ENCODE peak calls at places on chromosome 14, in six cellular contexts. I is GM12878, G is K562, D is HepG2, Y is HCT116, L is H1. X is an unnamed sample.

GRCh38 chr14:61234215-61234916 is 46.8 kb downstream of the TMEM30B start:
- DNase-seq in D (no peak), G (no peak), L (no peak), Y (no peak), I (no peak), X (no peak)

GRCh38 chr14:58805605-58806358 is 168.0 kb downstream of the DACT1 start:
- DNase-seq in Y (no peak), G (no peak), L (no peak), D (no peak), I (no peak), X (no peak)

GRCh38 chr14:67551123-67551522 is 18.0 kb downstream of the PLEKHH1 start:
- DNase-seq in I (no peak), D (no peak), G (no peak), Y (no peak), L (no peak), X (no peak)

GRCh38 chr14:85987292-85987691 is 457.3 kb downstream of the FLRT2 start:
- DNase-seq in L (no peak), Y (no peak), G (no peak), I (no peak), D (no peak), X (no peak)

GRCh38 chr14:104870368-104871144 is 5.5 kb downstream of the CEP170B start:
- DNase-seq in Y (no peak), D (peak), G (peak), I (no peak), L (no peak), X (peak)

GRCh38 chr14:105859717-105860614 is 333.6 kb downstream of the TMEM121 start:
- DNase-seq in Y (no peak), I (no peak), L (no peak), D (no peak), G (no peak), X (no peak)

GRCh38 chr14:76090611-76091010 is 61.1 kb upstream of the GPATCH2L start:
- DNase-seq in Y (no peak), D (no peak), I (no peak), G (no peak), L (no peak), X (no peak)

GRCh38 chr14:105156414-105157375 is 11.9 kb downstream of the JAG2 start:
- DNase-seq in I (no peak), L (no peak), Y (no peak), G (no peak), D (no peak), X (no peak)

GRCh38 chr14:61388173-61388975 is 67.0 kb downstream of the PRKCH start:
- DNase-seq in G (no peak), I (peak), Y (peak), D (no peak), L (no peak), X (no peak)

GRCh38 chr14:103801459-103801858 is 45.9 kb downstream of the PPP1R13B start:
- DNase-seq in D (peak), G (no peak), Y (no peak), L (no peak), I (no peak), X (no peak)

GRCh38 chr14:60163741-60164140 is 1.5 kb downstream of the DHRS7 start:
- DNase-seq in Y (no peak), G (no peak), L (no peak), I (no peak), D (no peak), X (no peak)

GRCh38 chr14:104107101-104107581 is 21.6 kb downstream of the ASPG start:
- DNase-seq in D (no peak), I (no peak), Y (no peak), L (no peak), G (no peak), X (no peak)

GRCh38 chr14:70856851-70857498 is 47.7 kb upstream of the MAP3K9 start:
- DNase-seq in G (no peak), Y (no peak), D (no peak), I (no peak), L (no peak), X (no peak)

GRCh38 chr14:96177766-96178377 is 26.8 kb upstream of the BDKRB2 start:
- DNase-seq in Y (no peak), L (no peak), D (no peak), G (no peak), I (no peak), X (no peak)

GRCh38 chr14:35821546-35822411 is 4.4 kb upstream of the BRMS1L start:
- DNase-seq in D (peak), L (no peak), G (peak), I (no peak), Y (peak), X (peak)

GRCh38 chr14:37970696-37971095 is 237.0 kb upstream of the SSTR1 start:
- DNase-seq in G (no peak), Y (no peak), L (no peak), D (no peak), I (no peak), X (no peak)

GRCh38 chr14:48325486-48325885 is 650.1 kb upstream of the MDGA2 start:
- DNase-seq in L (no peak), Y (no peak), G (no peak), D (no peak), I (no peak), X (no peak)

GRCh38 chr14:36477266-36477665 is 42.8 kb downstream of the NKX2-1 start:
- DNase-seq in Y (no peak), I (no peak), D (no peak), G (no peak), L (no peak), X (no peak)

GRCh38 chr14:68203871-68204270 is 384.3 kb downstream of the RAD51B start:
- DNase-seq in I (no peak), Y (no peak), D (no peak), L (no peak), G (no peak), X (no peak)

GRCh38 chr14:85587152-85587697 is 57.3 kb downstream of the FLRT2 start:
- DNase-seq in D (no peak), G (no peak), L (no peak), Y (no peak), I (no peak), X (no peak)

GRCh38 chr14:92613008-92613658 is 99.6 kb downstream of the RIN3 start:
- DNase-seq in D (peak), G (peak), L (peak), I (no peak), Y (no peak), X (peak)

GRCh38 chr14:39581474-39581873 is 149.2 kb upstream of the FBXO33 start:
- DNase-seq in D (no peak), Y (no peak), L (no peak), I (no peak), G (no peak), X (no peak)

GRCh38 chr14:96001866-96002510 is 37.2 kb upstream of the C14orf132 start:
- DNase-seq in D (no peak), I (no peak), G (no peak), L (no peak), Y (no peak), X (no peak)

GRCh38 chr14:70884595-70885342 is 22.5 kb upstream of the PCNX1 start:
- DNase-seq in D (no peak), L (no peak), G (peak), Y (no peak), I (no peak), X (no peak)

GRCh38 chr14:64704145-64704742 is at the start of gene PLEKHG3:
- DNase-seq in D (peak), Y (no peak), I (no peak), L (no peak), G (peak), X (peak)

GRCh38 chr14:65333926-65334687 is 78.4 kb upstream of the FUT8 start:
- DNase-seq in I (no peak), G (no peak), Y (no peak), L (no peak), D (no peak), X (no peak)

GRCh38 chr14:65750906-65751305 is 338.4 kb downstream of the FUT8 start:
- DNase-seq in I (no peak), D (no peak), G (no peak), L (no peak), Y (no peak), X (no peak)

GRCh38 chr14:75234173-75234855 is 44.3 kb upstream of the FOS start:
- DNase-seq in L (no peak), D (peak), G (peak), I (no peak), Y (peak), X (no peak)

GRCh38 chr14:56299306-56299984 is 181.2 kb downstream of the PELI2 start:
- DNase-seq in I (no peak), G (no peak), D (no peak), Y (no peak), L (no peak), X (no peak)

GRCh38 chr14:20413785-20414117 is 450 bp upstream of the TEP1 start:
- DNase-seq in L (no peak), G (no peak), Y (no peak), D (no peak), I (no peak), X (no peak)

GRCh38 chr14:104512771-104513640 is 66.6 kb upstream of the C14orf180 start:
- DNase-seq in D (no peak), G (no peak), I (no peak), Y (no peak), L (no peak), X (no peak)

GRCh38 chr14:67835596-67835995 is 16.0 kb downstream of the RAD51B start:
- DNase-seq in G (no peak), I (no peak), Y (no peak), L (no peak), D (peak), X (no peak)

GRCh38 chr14:106883218-106883692 is 1356.9 kb downstream of the TMEM121 start:
- DNase-seq in Y (no peak), I (no peak), D (peak), G (peak), L (no peak), X (peak)

GRCh38 chr14:101887219-101887618 is 77.2 kb upstream of the DYNC1H1 start:
- DNase-seq in I (no peak), Y (no peak), D (no peak), G (no peak), L (no peak), X (no peak)

GRCh38 chr14:101882141-101882935 is 82.0 kb upstream of the DYNC1H1 start:
- DNase-seq in G (no peak), I (no peak), D (no peak), L (no peak), Y (no peak), X (no peak)

GRCh38 chr14:101881426-101881825 is 82.9 kb upstream of the DYNC1H1 start:
- DNase-seq in Y (no peak), G (no peak), L (no peak), D (no peak), I (no peak), X (no peak)

GRCh38 chr14:101885254-101885576 is 79.2 kb upstream of the DYNC1H1 start:
- DNase-seq in Y (no peak), G (no peak), I (no peak), D (no peak), L (no peak), X (no peak)

GRCh38 chr14:101884537-101885253 is 79.7 kb upstream of the DYNC1H1 start:
- DNase-seq in I (no peak), Y (no peak), D (no peak), L (no peak), G (peak), X (no peak)
- H3K4me3 ChIP-seq in I (no peak), Y (no peak), D (no peak), L (no peak), G (no peak), X (peak)

GRCh38 chr14:34160619-34161018 is 209.7 kb upstream of the EGLN3 start:
- DNase-seq in L (no peak), G (no peak), D (no peak), I (no peak), Y (no peak), X (no peak)

GRCh38 chr14:34161351-34162169 is 210.7 kb upstream of the EGLN3 start:
- DNase-seq in L (no peak), G (no peak), D (no peak), Y (no peak), I (no peak), X (no peak)

GRCh38 chr14:34157642-34158041 is 206.8 kb upstream of the EGLN3 start:
- DNase-seq in L (no peak), I (no peak), Y (no peak), G (no peak), D (no peak), X (no peak)
- TF ChIP-seq JUND in L (no peak), I (no peak), Y (no peak), G (no peak), D (no peak), X (no peak)

DNA sequence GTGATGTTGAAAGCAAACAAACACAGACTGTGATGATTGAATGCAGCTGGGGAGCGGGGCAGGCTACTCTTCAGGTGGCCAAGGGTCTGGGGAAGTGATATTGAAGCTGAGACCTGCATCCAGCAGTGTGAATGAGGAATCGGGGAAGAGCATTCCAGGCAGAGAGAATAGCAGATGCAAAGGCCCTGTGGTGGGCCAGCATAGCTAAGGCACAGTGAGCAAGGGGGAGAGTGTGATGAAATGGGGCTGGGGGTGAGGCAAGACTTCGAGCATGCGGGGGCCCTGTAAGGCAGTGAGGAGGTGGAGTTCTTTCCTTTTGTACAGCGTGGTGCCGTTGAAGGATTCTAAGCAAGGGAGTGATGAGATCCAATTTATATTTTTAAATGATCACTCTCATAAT is 77.4 kb downstream of the KCNK13 start:
- DNase-seq in I (no peak), G (no peak), L (no peak), D (no peak), Y (no peak), X (no peak)
- H3K4me3 ChIP-seq in I (no peak), G (no peak), L (no peak), D (no peak), Y (no peak), X (no peak)

DNA sequence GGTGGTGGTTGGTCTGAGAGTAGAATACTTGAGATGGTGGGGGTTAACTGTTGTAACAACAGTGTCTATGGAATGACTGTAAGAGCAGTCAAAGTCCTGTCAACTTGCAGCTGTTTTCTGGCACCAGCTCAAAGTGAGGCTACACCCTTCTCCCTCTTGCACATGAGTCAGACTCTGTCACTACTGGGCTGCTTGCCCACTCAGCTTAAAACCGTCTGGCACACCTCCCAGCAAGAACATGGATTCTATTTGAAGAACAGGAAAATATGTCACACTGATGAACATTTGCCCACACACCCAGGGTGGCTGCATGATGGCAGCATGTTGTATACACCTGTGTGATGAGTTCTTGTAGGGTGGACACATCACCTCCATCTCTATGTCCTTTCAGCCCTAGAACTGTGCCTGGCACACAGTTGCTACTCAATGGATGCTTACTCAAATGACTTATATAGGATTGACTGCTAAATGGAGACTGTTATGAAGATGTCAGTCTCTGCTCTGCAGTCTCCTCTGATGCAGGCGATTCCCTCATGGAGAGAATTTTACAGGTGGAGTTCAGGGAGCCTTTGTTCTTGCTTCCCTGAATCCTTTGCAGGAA is 19.3 kb upstream of the SERPINA6 start:
- DNase-seq in I (no peak), G (no peak), L (no peak), D (peak), Y (peak), X (peak)
- TF ChIP-seq JUND in I (no peak), G (no peak), L (no peak), D (no peak), Y (peak), X (peak)

GRCh38 chr14:54627718-54628345 is 60.9 kb downstream of the SAMD4A start:
- DNase-seq in I (peak), G (no peak), D (no peak), L (no peak), Y (no peak), X (peak)
- H3K4me3 ChIP-seq in I (peak), G (no peak), D (no peak), L (no peak), Y (no peak), X (no peak)

GRCh38 chr14:54570047-54570446 is 3.1 kb downstream of the SAMD4A start:
- DNase-seq in D (no peak), G (no peak), I (no peak), L (no peak), Y (no peak), X (no peak)

GRCh38 chr14:54567634-54568561 is 970 bp downstream of the SAMD4A start:
- DNase-seq in Y (no peak), D (peak), I (no peak), G (peak), L (no peak), X (peak)

GRCh38 chr14:54572316-54572715 is 5.4 kb downstream of the SAMD4A start:
- DNase-seq in I (no peak), Y (no peak), D (peak), G (peak), L (no peak), X (peak)

GRCh38 chr14:54568821-54569591 is 2.1 kb downstream of the SAMD4A start:
- DNase-seq in L (no peak), I (no peak), D (peak), Y (no peak), G (no peak), X (no peak)

GRCh38 chr14:54570651-54571415 is 3.9 kb downstream of the SAMD4A start:
- DNase-seq in D (no peak), L (no peak), I (no peak), G (no peak), Y (no peak), X (no peak)
- TF ChIP-seq JUND in D (no peak), L (no peak), I (no peak), G (no peak), Y (no peak), X (peak)

DNA sequence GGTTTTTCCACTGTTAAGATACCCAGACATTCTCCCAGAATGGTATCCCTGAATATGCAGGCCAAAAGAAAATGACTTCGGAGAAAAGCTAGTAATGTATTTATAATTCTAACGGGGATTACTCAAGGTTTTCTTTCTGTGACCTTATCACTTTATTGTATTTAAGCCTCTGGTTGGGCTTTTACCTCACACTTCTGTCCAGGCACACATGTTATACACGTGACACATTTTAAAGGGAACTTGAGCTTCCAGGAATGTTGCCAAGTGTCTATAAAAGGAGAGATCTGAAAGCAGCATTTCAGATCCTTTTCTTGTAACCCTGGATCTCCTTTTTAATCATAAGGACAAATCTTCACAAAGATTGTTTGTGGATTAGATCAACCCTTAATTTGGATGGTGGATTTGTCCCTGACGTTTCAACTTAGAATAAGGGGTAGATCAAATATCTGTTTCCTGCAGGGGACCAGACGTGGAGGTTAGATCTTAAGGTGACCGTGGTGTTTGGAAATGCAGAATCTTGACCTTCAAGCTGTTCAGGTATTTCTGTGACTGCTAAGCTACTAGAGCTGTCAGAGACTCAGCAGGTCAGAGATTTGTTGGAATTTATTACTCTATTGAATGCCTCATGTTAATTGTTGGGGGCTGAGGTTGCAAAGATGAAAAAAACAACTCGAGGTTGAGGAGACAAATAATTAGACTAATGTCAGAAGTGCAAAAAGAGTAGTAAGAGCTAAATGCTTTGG is 1.5 kb downstream of the CIPC start:
- DNase-seq in I (no peak), Y (no peak), G (no peak), L (no peak), D (no peak), X (no peak)
- H3K4me3 ChIP-seq in I (peak), Y (peak), G (no peak), L (peak), D (peak), X (peak)

GRCh38 chr14:51859136-51859535 is 1.3 kb upstream of the GNG2 start:
- DNase-seq in G (no peak), Y (no peak), L (no peak), I (no peak), D (no peak), X (no peak)

GRCh38 chr14:51856897-51857296 is 3.5 kb upstream of the GNG2 start:
- DNase-seq in D (no peak), Y (no peak), G (no peak), I (no peak), L (no peak), X (no peak)

GRCh38 chr14:51852541-51852940 is 7.9 kb upstream of the GNG2 start:
- DNase-seq in D (no peak), G (no peak), I (no peak), L (no peak), Y (no peak), X (no peak)

GRCh38 chr14:51850651-51851050 is 9.8 kb upstream of the GNG2 start:
- DNase-seq in I (no peak), Y (no peak), D (no peak), L (no peak), G (no peak), X (no peak)

DNA sequence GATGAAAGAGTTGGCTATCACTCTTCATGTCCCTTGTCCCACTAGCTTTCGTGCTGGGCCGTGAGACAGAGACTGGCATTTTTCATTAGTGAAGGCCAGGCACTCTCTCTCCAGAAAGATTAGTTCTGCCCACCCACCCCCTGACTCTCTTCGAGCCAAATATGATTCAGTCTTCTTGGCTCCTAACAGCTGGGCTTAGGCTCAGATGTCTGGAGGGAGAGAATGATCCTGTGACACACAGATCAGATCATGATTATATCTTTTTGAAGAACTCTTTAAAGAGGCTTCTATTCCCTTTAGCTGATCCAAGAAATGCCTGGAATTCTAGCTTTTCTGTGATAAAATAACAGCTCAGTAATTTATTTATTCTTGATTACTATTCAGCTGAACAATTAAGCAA is 5.2 kb upstream of the GNG2 start:
- DNase-seq in D (no peak), Y (no peak), I (no peak), G (no peak), L (no peak), X (no peak)
- TF ChIP-seq JUND in D (no peak), Y (no peak), I (no peak), G (no peak), L (no peak), X (peak)

X was measured in SK-N-SH.